ENCODE peak calls at places on chromosomes 11 and 22, in eight cellular contexts. F is MCF 10A, I is BE2C, X is nephron progenitor cell, R is astrocyte of the cerebellum, U is AG09319, V is A549, D is lower leg skin. A is an unnamed sample.

GRCh38 chr11:17013548-17014320 is 480 bp downstream of the PLEKHA7 start:
- DNase-seq in I (no peak), X (peak), D (no peak), R (no peak), V (peak), F (peak), U (no peak), A (no peak)

GRCh38 chr11:17257200-17257599 is 19.3 kb upstream of the NUCB2 start:
- DNase-seq in X (no peak), F (no peak), V (no peak), D (no peak), U (no peak), R (no peak), I (no peak), A (no peak)

GRCh38 chr11:868394-868793 is 25.7 kb downstream of the TSPAN4 start:
- DNase-seq in V (no peak), R (no peak), I (no peak), D (no peak), X (no peak), F (no peak), U (no peak), A (no peak)

GRCh38 chr11:90220391-90220790 is 2.5 kb downstream of the CHORDC1 start:
- DNase-seq in V (peak), I (no peak), D (no peak), R (peak), F (peak), X (no peak), U (no peak), A (no peak)

GRCh38 chr11:78190871-78191538 is 2.3 kb downstream of the USP35 start:
- DNase-seq in X (no peak), U (no peak), F (no peak), I (no peak), D (no peak), V (no peak), R (no peak), A (no peak)

GRCh38 chr11:126172596-126173038 is 38.8 kb downstream of the RPUSD4 start:
- DNase-seq in D (peak), V (no peak), R (no peak), U (no peak), I (no peak), F (no peak), X (no peak), A (no peak)

GRCh38 chr11:86952933-86953637 is 2.1 kb downstream of the FZD4 start:
- DNase-seq in F (no peak), D (no peak), U (no peak), V (no peak), I (no peak), R (no peak), X (no peak), A (no peak)

GRCh38 chr11:125946712-125947418 is 1.0 kb downstream of the VSIG10L2 start:
- DNase-seq in R (no peak), D (no peak), V (no peak), F (no peak), U (no peak), X (no peak), I (no peak), A (no peak)

GRCh38 chr11:61442616-61443015 is 12.7 kb downstream of the SDHAF2 start:
- DNase-seq in D (no peak), I (no peak), F (no peak), U (no peak), R (no peak), V (no peak), X (no peak), A (no peak)

GRCh38 chr11:48020092-48020755 is 39.9 kb downstream of the PTPRJ start:
- DNase-seq in I (no peak), V (no peak), R (no peak), X (no peak), D (peak), F (peak), U (no peak), A (peak)

GRCh38 chr11:2215561-2216399 is 44.2 kb upstream of the TH start:
- DNase-seq in D (no peak), F (no peak), V (no peak), X (no peak), U (no peak), R (no peak), I (no peak), A (no peak)

GRCh38 chr22:40258463-40259046 is 80.8 kb downstream of the TNRC6B start:
- DNase-seq in V (no peak), F (peak), U (no peak), D (no peak), I (no peak), X (no peak), R (peak), A (no peak)

GRCh38 chr11:118198370-118198769 is 21.9 kb upstream of the SCN2B start:
- DNase-seq in U (peak), V (peak), I (peak), X (peak), F (peak), R (no peak), D (peak), A (peak)

GRCh38 chr11:76371170-76371569 is 9.8 kb downstream of the THAP12 start:
- DNase-seq in R (peak), F (peak), X (no peak), V (peak), U (no peak), I (no peak), D (no peak), A (no peak)

GRCh38 chr11:112697371-112697770 is 263.8 kb upstream of the NCAM1 start:
- DNase-seq in I (no peak), V (no peak), R (no peak), U (no peak), X (peak), F (no peak), D (no peak), A (no peak)

GRCh38 chr22:35538801-35539321 is 1.8 kb upstream of the RASD2 start:
- DNase-seq in U (no peak), X (peak), D (no peak), F (peak), V (peak), R (no peak), I (peak), A (no peak)

GRCh38 chr11:75697906-75698563 is 19.6 kb upstream of the MOGAT2 start:
- DNase-seq in U (no peak), X (no peak), V (no peak), D (no peak), R (no peak), I (no peak), F (peak), A (no peak)

GRCh38 chr11:130891326-130891725 is 25.0 kb downstream of the SNX19 start:
- DNase-seq in F (peak), X (no peak), U (no peak), R (no peak), V (no peak), D (no peak), I (no peak), A (no peak)

GRCh38 chr22:30855266-30855665 is 113.3 kb downstream of the MORC2 start:
- DNase-seq in V (no peak), F (no peak), U (no peak), R (no peak), X (no peak), I (no peak), D (no peak), A (no peak)

GRCh38 chr11:74686792-74687191 is 44.4 kb downstream of the CHRDL2 start:
- DNase-seq in F (peak), V (no peak), I (peak), R (no peak), U (no peak), D (no peak), X (no peak), A (peak)

GRCh38 chr22:50326225-50326958 is 420 bp downstream of the DENND6B start:
- DNase-seq in U (no peak), R (no peak), F (no peak), X (no peak), D (no peak), V (no peak), I (no peak), A (peak)

GRCh38 chr11:45576461-45577215 is 88.8 kb downstream of the CHST1 start:
- DNase-seq in F (peak), D (no peak), U (no peak), I (no peak), X (no peak), R (no peak), V (no peak), A (no peak)

GRCh38 chr22:38940985-38941384 is 16.4 kb upstream of the APOBEC3A start:
- DNase-seq in F (no peak), U (no peak), V (no peak), R (no peak), I (no peak), D (no peak), X (no peak), A (no peak)

GRCh38 chr22:22714600-22715361 is 70.4 kb downstream of the GGTLC2 start:
- DNase-seq in U (no peak), V (no peak), R (no peak), F (no peak), D (peak), X (no peak), I (no peak), A (no peak)

GRCh38 chr11:117826832-117827231 is 2.3 kb upstream of the FXYD2 start:
- DNase-seq in D (no peak), V (no peak), I (no peak), R (no peak), F (no peak), U (no peak), X (no peak), A (no peak)

GRCh38 chr11:1750481-1750839 is at the start of gene IFITM10:
- DNase-seq in F (no peak), I (no peak), R (no peak), X (no peak), V (no peak), U (no peak), D (no peak), A (no peak)

GRCh38 chr11:45779602-45780001 is 25.3 kb upstream of the SLC35C1 start:
- DNase-seq in V (no peak), D (no peak), U (no peak), R (no peak), F (no peak), X (no peak), I (no peak), A (no peak)

GRCh38 chr22:50715776-50716175 is 22.2 kb upstream of the ACR start:
- DNase-seq in R (no peak), V (no peak), U (no peak), X (no peak), I (no peak), D (no peak), F (no peak), A (no peak)

GRCh38 chr11:1757861-1758610 is 5.7 kb downstream of the CTSD start:
- DNase-seq in U (no peak), X (no peak), R (no peak), F (no peak), I (no peak), V (no peak), D (no peak), A (peak)

GRCh38 chr11:118263694-118264567 is at the start of gene MPZL2:
- DNase-seq in F (peak), U (no peak), I (no peak), D (peak), R (no peak), V (no peak), X (peak), A (peak)

GRCh38 chr11:121117753-121118152 is 16.7 kb downstream of the TECTA start:
- DNase-seq in I (no peak), X (no peak), R (no peak), V (no peak), D (no peak), U (no peak), F (no peak), A (no peak)

GRCh38 chr11:36594316-36594989 is at the start of gene IFTAP:
- DNase-seq in R (peak), V (peak), D (peak), I (peak), F (peak), X (peak), U (peak), A (no peak)

GRCh38 chr11:68377389-68377795 is 65.0 kb downstream of the LRP5 start:
- DNase-seq in F (no peak), R (no peak), U (no peak), I (no peak), D (no peak), V (no peak), X (no peak), A (no peak)

GRCh38 chr11:59222464-59223065 is 9.8 kb upstream of the MPEG1 start:
- DNase-seq in V (no peak), U (no peak), F (no peak), X (no peak), R (no peak), I (no peak), D (no peak), A (peak)

GRCh38 chr11:59223177-59223576 is 10.4 kb upstream of the MPEG1 start:
- DNase-seq in X (no peak), U (no peak), D (no peak), V (no peak), F (no peak), R (no peak), I (no peak), A (no peak)

GRCh38 chr11:59219836-59220235 is 7.1 kb upstream of the MPEG1 start:
- DNase-seq in F (no peak), R (no peak), X (no peak), V (no peak), I (no peak), U (no peak), D (no peak), A (no peak)

GRCh38 chr11:59223611-59224010 is 10.9 kb upstream of the MPEG1 start:
- DNase-seq in F (no peak), V (no peak), X (no peak), R (no peak), I (no peak), U (no peak), D (no peak), A (no peak)

DNA sequence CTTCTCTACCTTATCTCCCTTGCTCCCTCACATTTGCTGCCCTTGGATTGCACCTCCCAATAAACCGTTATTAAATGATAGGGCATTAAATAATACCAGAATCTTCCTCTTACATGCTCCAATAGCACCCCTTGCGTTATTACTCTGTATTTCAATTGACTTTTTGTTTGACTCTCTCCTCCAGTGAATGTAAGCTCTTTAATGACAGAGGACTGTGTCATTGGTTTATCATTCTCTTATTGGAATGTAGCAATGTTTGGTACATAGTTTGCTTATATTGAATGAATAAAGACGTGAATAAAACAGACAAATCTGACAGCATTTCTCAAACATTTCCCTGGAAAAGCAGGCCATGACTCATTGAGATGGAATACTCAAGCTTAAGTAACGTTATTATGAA is 8.7 kb upstream of the MPEG1 start:
- DNase-seq in D (no peak), X (no peak), R (no peak), F (peak), U (peak), I (no peak), V (no peak), A (no peak)
- TF ChIP-seq CTCF in D (no peak), X (no peak), R (no peak), F (no peak), U (peak), I (no peak), V (no peak), A (no peak)

GRCh38 chr22:46115388-46115678 is 35.0 kb upstream of the PPARA start:
- DNase-seq in X (no peak), U (no peak), I (no peak), D (no peak), V (no peak), R (no peak), F (no peak), A (no peak)

GRCh38 chr22:46114518-46115387 is 35.6 kb upstream of the PPARA start:
- DNase-seq in D (no peak), X (no peak), F (no peak), V (no peak), U (no peak), R (no peak), I (peak), A (no peak)

GRCh38 chr22:46117206-46118199 is 32.8 kb upstream of the PPARA start:
- DNase-seq in V (no peak), I (no peak), D (no peak), R (no peak), U (no peak), X (no peak), F (peak), A (no peak)

GRCh38 chr22:46115755-46116490 is 34.4 kb upstream of the PPARA start:
- DNase-seq in F (peak), U (no peak), X (no peak), D (no peak), R (no peak), V (no peak), I (no peak), A (no peak)

GRCh38 chr22:46116491-46116958 is 33.8 kb upstream of the PPARA start:
- DNase-seq in V (peak), X (peak), R (peak), I (peak), F (peak), U (peak), D (peak), A (peak)
- TF ChIP-seq CTCF in V (peak), X (peak), R (peak), I (peak), F (peak), U (peak), D (no peak), A (peak)

GRCh38 chr11:14045417-14045816 is 82.9 kb downstream of the SPON1 start:
- DNase-seq in I (no peak), X (no peak), R (no peak), V (no peak), U (no peak), D (no peak), F (no peak), A (no peak)

GRCh38 chr11:14036495-14036894 is 74.0 kb downstream of the SPON1 start:
- DNase-seq in D (no peak), U (no peak), I (no peak), R (no peak), F (peak), V (no peak), X (no peak), A (no peak)

GRCh38 chr11:14041565-14041964 is 79.0 kb downstream of the SPON1 start:
- DNase-seq in I (no peak), U (no peak), V (no peak), F (no peak), D (no peak), R (no peak), X (no peak), A (no peak)

GRCh38 chr11:14042686-14043440 is 80.3 kb downstream of the SPON1 start:
- DNase-seq in I (no peak), F (no peak), U (no peak), R (no peak), X (no peak), V (no peak), D (no peak), A (no peak)

DNA sequence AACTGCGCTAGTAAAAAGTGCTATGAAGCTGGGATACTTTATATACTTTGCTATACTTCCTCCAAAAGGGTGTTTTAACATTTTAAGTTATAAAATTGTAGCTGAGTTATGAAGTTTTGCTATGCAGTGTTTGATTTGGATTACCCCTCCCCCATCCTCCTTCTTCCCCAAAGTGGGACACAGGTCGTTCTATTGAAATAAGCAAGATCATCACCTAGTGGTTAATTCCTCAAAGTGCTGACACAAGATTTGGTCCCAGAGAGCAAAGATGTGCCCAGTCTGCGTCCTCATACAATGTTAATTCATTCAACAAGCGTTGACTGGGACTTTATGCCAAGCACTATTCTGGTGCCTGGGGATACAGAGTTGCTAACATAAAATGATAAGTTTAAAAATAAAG is 78.5 kb downstream of the SPON1 start:
- DNase-seq in X (no peak), F (peak), I (no peak), D (no peak), U (no peak), V (no peak), R (no peak), A (no peak)
- TF ChIP-seq CTCF in X (peak), F (no peak), I (peak), D (no peak), U (peak), V (peak), R (no peak), A (no peak)

GRCh38 chr22:41831828-41832552 is 915 bp upstream of the SREBF2 start:
- DNase-seq in F (no peak), I (no peak), R (no peak), D (no peak), V (no peak), U (no peak), X (no peak), A (no peak)

GRCh38 chr22:41828516-41828915 is 4.4 kb upstream of the SREBF2 start:
- DNase-seq in F (no peak), D (no peak), U (no peak), X (no peak), R (no peak), V (no peak), I (peak), A (no peak)

GRCh38 chr22:41831383-41831782 is 1.5 kb upstream of the SREBF2 start:
- DNase-seq in U (no peak), I (no peak), R (no peak), D (no peak), V (no peak), F (no peak), X (no peak), A (peak)

GRCh38 chr22:41827671-41828070 is 5.2 kb upstream of the SREBF2 start:
- DNase-seq in R (no peak), F (no peak), I (no peak), U (no peak), D (no peak), X (no peak), V (no peak), A (no peak)

DNA sequence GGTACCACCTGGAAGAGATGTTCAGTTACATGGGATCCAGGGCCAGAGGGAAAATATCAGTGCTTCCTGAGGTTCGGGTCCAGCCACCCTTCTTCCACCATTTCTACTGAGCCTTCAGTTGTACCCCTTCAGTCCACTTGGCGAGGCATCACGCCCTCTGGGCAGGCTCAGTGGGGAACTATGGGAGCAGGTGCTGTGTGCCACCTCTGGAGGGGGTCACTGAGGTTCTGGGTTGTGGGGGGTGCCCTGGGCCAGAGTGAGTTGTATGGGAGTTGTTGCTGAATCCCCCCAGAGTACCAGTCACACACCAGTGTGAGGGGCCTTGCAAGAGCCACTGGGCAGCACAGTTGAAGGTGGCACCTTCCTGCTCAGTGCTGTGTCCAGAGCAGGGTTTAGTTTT is 2.7 kb upstream of the SREBF2 start:
- DNase-seq in V (no peak), U (no peak), F (no peak), X (no peak), R (no peak), D (no peak), I (no peak), A (no peak)
- TF ChIP-seq CTCF in V (no peak), U (no peak), F (no peak), X (no peak), R (no peak), D (no peak), I (no peak), A (no peak)

DNA sequence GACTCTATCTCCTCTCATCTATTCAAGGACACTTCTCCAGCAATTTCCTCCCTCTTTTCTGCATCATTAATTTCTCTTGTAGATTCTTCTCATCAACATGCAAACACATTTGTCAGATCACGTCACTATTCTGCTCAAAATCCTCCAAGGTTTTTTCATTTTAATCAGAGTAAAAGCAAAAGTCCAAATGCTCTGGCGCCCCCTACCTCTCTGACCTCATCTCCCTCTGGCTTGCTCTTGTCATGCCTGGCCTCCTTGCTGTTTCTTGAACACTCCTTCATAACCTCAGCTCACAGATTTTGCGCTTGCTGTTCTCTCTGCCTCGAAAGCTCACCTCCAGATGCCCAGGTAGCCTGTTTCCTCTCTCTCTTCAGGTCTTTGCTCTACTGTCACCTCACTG is 22.4 kb downstream of the RTCB start:
- DNase-seq in X (peak), F (peak), I (peak), U (no peak), D (no peak), V (no peak), R (no peak), A (no peak)
- TF ChIP-seq CTCF in X (peak), F (peak), I (peak), U (peak), D (no peak), V (peak), R (peak), A (peak)

A was measured in CD14-positive monocyte.